ENCODE peak calls at places on chromosomes 16 and 17, in seven cellular contexts. N is nephron progenitor cell, Q is foreskin fibroblast, O is prostate gland, D is astrocyte of the cerebellum, I is GM23338, K is glutamatergic neuron. G is an unnamed sample.
A peak's percentile ranks its signal among the peaks of the same experiment; 100 is the strongest.

GRCh38 chr16:81632392-81633146 is 146.5 kb upstream of the PLCG2 start:
- DNase-seq in N (no peak), Q (no peak), O (no peak), D (peak; percentile 60), I (no peak), K (no peak), G (no peak)

GRCh38 chr17:51060396-51060795 is 60.3 kb downstream of the SPAG9 start:
- DNase-seq in N (no peak), Q (no peak), O (no peak), D (no peak), I (no peak), K (no peak), G (no peak)

GRCh38 chr16:9012848-9013507 is 49.3 kb upstream of the USP7 start:
- DNase-seq in N (peak; percentile 60), Q (no peak), O (no peak), D (no peak), I (peak; percentile 92), K (peak; percentile 75), G (peak; percentile 50)

GRCh38 chr17:27236710-27237315 is 57.1 kb upstream of the WSB1 start:
- DNase-seq in N (peak; percentile 77), Q (peak; percentile 55), O (peak; percentile 84), D (peak; percentile 70), I (peak; percentile 82), K (peak; percentile 78), G (peak; percentile 72)

GRCh38 chr16:55297062-55297909 is 26.7 kb upstream of the IRX6 start:
- DNase-seq in N (no peak), Q (no peak), O (no peak), D (no peak), I (peak; percentile 27), K (no peak), G (no peak)

GRCh38 chr17:41324180-41325075 is 8.9 kb upstream of the KRTAP17-1 start:
- DNase-seq in N (no peak), Q (no peak), O (peak; percentile 48), D (no peak), I (peak; percentile 79), K (no peak), G (no peak)

GRCh38 chr17:75640556-75641119 is 7.4 kb downstream of the SMIM5 start:
- DNase-seq in N (no peak), Q (no peak), O (no peak), D (no peak), I (no peak), K (peak; percentile 16), G (no peak)

GRCh38 chr17:55487727-55488436 is 23.4 kb downstream of the SMIM36 start:
- DNase-seq in N (no peak), Q (no peak), O (no peak), D (no peak), I (no peak), K (no peak), G (no peak)

GRCh38 chr17:79987187-79987889 is 48.3 kb downstream of the TBC1D16 start:
- DNase-seq in N (no peak), Q (no peak), O (no peak), D (no peak), I (peak; percentile 43), K (no peak), G (no peak)

GRCh38 chr17:58394534-58395223 is 22.7 kb downstream of the RNF43 start:
- DNase-seq in N (no peak), Q (no peak), O (no peak), D (no peak), I (no peak), K (no peak), G (no peak)

GRCh38 chr16:75377971-75378386 is 55.3 kb downstream of the CFDP1 start:
- DNase-seq in N (peak; percentile 7), Q (peak; percentile 94), O (peak; percentile 21), D (peak; percentile 97), I (peak; percentile 71), K (no peak), G (peak; percentile 28)

GRCh38 chr16:51103590-51103989 is 47.5 kb downstream of the SALL1 start:
- DNase-seq in N (no peak), Q (no peak), O (no peak), D (no peak), I (no peak), K (no peak), G (no peak)
- TF ChIP-seq CTCF in N (no peak), Q (no peak), O (no peak), D (no peak), I (no peak), K (no peak), G (no peak)

DNA sequence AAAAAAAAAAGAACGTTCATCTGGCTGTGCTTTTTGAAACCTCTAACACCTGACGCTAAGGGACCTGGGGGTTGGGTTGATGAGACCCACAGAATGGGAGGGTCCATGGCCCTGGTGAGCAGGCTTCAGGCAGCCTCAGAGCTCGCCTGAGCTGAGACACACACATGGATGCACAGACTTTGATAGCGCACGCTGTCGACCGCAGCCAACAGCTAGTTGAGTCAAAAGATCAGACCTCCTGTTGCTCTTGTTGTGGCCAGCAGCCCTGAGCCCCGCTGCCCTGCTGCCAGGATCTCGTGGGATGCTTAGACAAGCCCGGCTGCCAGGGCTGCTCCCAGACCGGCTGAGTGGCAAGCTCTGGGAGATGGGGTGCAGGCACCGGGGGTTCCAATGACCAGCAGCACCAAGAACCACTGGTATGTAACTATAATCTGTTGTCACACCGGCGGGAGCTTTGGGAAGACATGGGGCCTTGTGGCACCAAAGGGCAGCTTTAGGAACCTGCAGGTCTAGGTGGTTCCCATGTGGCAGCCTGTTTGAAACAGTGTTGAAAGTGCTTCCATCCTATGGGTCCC is 20.0 kb upstream of the MEAK7 start:
- DNase-seq in N (no peak), Q (no peak), O (no peak), D (peak; percentile 46), I (no peak), K (no peak), G (no peak)
- TF ChIP-seq CTCF in N (no peak), Q (no peak), O (no peak), D (no peak), I (no peak), K (no peak), G (no peak)

DNA sequence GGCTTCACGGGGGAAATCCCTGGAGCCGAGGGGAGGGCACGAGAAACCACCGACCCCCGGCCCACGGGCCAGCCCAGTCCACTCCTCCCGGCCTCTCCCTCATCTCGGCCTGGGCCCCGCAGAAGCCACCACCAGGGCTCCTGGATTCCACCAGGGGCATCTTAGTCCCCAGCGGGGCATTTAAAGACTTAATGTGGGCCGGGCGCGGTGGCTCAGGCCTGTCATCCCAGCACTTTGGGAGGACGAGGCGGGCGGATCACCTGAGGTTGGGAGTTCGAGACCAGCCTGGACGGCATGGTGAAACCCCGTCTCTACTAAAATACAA is 24.1 kb upstream of the ABR start:
- DNase-seq in N (no peak), Q (no peak), O (no peak), D (no peak), I (peak; percentile 52), K (no peak), G (no peak)
- TF ChIP-seq CTCF in N (no peak), Q (no peak), O (no peak), D (no peak), I (no peak), K (no peak), G (no peak)

GRCh38 chr16:88059701-88060386 is 108.6 kb downstream of the BANP start:
- DNase-seq in N (no peak), Q (no peak), O (no peak), D (no peak), I (no peak), K (peak; percentile 5), G (no peak)
- TF ChIP-seq CTCF in N (no peak), Q (no peak), O (no peak), D (no peak), I (no peak), K (no peak), G (no peak)

GRCh38 chr17:48613862-48614694 is 1.0 kb downstream of the HOXB8 start:
- DNase-seq in N (peak; percentile 61), Q (no peak), O (no peak), D (no peak), I (peak; percentile 60), K (no peak), G (no peak)

GRCh38 chr17:48611681-48612455 is 1.1 kb upstream of the HOXB7 start:
- DNase-seq in N (peak; percentile 82), Q (no peak), O (no peak), D (no peak), I (peak; percentile 72), K (no peak), G (no peak)

GRCh38 chr17:48612456-48612853 is 1.6 kb upstream of the HOXB7 start:
- DNase-seq in N (no peak), Q (no peak), O (no peak), D (no peak), I (no peak), K (no peak), G (no peak)

GRCh38 chr17:48614904-48615211 is 234 bp downstream of the HOXB8 start:
- DNase-seq in N (no peak), Q (no peak), O (no peak), D (no peak), I (no peak), K (no peak), G (no peak)

DNA sequence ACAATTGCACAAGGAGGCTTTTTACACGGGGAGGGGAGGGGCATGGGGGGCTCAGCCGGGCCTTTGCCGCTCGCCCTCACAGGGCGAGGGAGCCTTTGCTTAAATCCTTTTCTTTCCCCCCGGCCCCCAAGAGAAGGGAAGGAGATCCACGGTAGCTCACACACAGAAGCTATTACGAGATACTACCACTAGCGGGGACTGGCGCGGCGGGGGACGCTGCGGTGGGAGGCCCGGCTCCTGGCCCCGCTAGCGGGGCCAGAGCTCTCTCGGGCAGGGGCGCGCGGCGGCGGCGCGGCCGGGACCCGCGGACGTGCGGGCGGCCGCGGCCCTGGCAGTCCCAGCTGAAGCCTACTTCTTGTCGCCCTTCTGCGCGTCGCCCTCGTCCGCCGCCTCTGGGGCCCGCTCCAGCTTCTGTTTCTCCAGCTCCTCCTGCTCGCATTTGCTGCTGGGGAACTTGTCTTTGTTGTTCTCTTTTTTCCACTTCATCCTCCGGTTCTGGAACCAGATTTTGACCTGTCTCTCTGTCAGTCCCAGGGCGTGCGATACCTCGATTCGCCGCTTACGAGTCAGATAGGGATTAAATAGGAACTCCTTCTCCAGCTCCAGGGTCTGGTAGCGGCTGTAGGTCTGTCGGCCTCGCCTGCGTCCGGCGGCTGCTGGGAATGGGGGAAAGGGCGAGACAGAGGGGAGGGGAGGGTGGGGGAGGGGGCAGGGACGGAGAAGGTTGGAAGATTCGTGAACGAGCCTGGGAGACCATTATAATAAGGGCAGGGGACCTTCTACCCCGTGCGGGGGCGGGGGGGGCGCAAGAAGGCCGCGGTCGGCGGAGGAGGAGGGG is 2.0 kb downstream of the HOXB8 start:
- DNase-seq in N (peak; percentile 56), Q (no peak), O (no peak), D (no peak), I (peak; percentile 57), K (peak; percentile 52), G (no peak)
- TF ChIP-seq CTCF in N (no peak), Q (no peak), O (no peak), D (peak; percentile 28), I (no peak), K (no peak), G (peak; percentile 27)

G was measured in endothelial cell.